ENCODE peak calls at places on chromosome 14, in five cellular contexts. B is GM12878; H is PC-9; R is CD4-positive, alpha-beta T cell; S is OCI-LY7. U is an unnamed sample.

GRCh38 chr14:51513933-51514332 is 137.8 kb upstream of the FRMD6 start:
- DNase-seq in R (no peak), S (no peak), B (no peak), H (no peak), U (no peak)

GRCh38 chr14:34461334-34462131 is 507 bp downstream of the SPTSSA start:
- DNase-seq in R (peak), H (peak), B (no peak), S (peak), U (no peak)

GRCh38 chr14:102906616-102907302 is 15.7 kb upstream of the AMN start:
- DNase-seq in H (no peak), S (no peak), R (no peak), B (no peak), U (no peak)

GRCh38 chr14:69093551-69094421 is 59.1 kb downstream of the DCAF5 start:
- DNase-seq in R (no peak), H (peak), B (no peak), S (no peak), U (no peak)

GRCh38 chr14:36747411-36748184 is 85.9 kb downstream of the PAX9 start:
- DNase-seq in H (no peak), S (peak), R (no peak), B (no peak), U (no peak)

GRCh38 chr14:55052259-55052930 is 948 bp downstream of the MAPK1IP1L start:
- DNase-seq in S (no peak), R (no peak), H (no peak), B (no peak), U (no peak)

GRCh38 chr14:69708586-69709169 is 58.3 kb upstream of the SRSF5 start:
- DNase-seq in S (peak), B (no peak), H (no peak), R (no peak), U (no peak)

GRCh38 chr14:21300892-21301291 is 21.0 kb downstream of the RPGRIP1 start:
- DNase-seq in B (no peak), H (no peak), R (peak), S (peak), U (no peak)

GRCh38 chr14:72513994-72514659 is 379.8 kb downstream of the DPF3 start:
- DNase-seq in B (no peak), S (peak), H (no peak), R (no peak), U (no peak)

GRCh38 chr14:34554540-34555250 is 15.2 kb upstream of the EAPP start:
- DNase-seq in H (no peak), S (peak), B (no peak), R (no peak), U (no peak)

GRCh38 chr14:60164717-60165546 is at the start of gene DHRS7:
- DNase-seq in R (peak), B (peak), S (peak), H (peak), U (no peak)

GRCh38 chr14:71403673-71404072 is 496.4 kb downstream of the PCNX1 start:
- DNase-seq in S (peak), H (no peak), R (no peak), B (peak), U (no peak)

GRCh38 chr14:98816718-98817117 is 455.3 kb downstream of the BCL11B start:
- DNase-seq in H (no peak), B (no peak), R (no peak), S (no peak), U (no peak)

GRCh38 chr14:75428230-75429104 is 645 bp downstream of the JDP2 start:
- DNase-seq in S (peak), B (no peak), R (no peak), H (no peak), U (no peak)
- H3K27ac ChIP-seq in S (peak), B (peak), R (no peak), H (no peak), U (no peak)

DNA sequence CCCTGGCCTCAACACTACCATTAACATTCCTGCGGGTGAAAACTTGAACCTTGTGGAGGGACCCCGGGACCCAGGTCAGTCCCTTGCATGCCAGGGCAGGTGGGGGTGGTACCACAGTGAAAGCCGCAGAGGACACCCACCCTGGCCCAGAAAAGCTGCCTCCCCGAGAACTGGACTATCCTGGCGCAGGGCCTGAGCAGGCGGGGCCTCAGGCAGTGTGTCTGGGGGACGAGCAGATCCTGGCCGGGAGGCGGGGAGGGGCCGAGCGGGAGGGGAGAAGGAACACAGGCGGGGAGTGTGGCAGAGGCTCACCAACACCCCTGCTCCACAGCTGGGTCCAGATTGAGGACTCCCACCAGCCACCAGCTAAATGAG is 10.0 kb downstream of the AHNAK2 start:
- DNase-seq in S (no peak), B (no peak), H (no peak), R (no peak), U (no peak)
- H3K27ac ChIP-seq in S (no peak), B (no peak), H (no peak), R (no peak), U (peak)

GRCh38 chr14:65335548-65335947 is 77.0 kb upstream of the FUT8 start:
- DNase-seq in S (no peak), H (no peak), B (no peak), R (no peak), U (no peak)

GRCh38 chr14:65333926-65334687 is 78.4 kb upstream of the FUT8 start:
- DNase-seq in B (no peak), S (peak), H (no peak), R (no peak), U (no peak)

GRCh38 chr14:65332141-65332871 is 80.2 kb upstream of the FUT8 start:
- DNase-seq in S (peak), B (no peak), R (no peak), H (peak), U (no peak)

GRCh38 chr14:65336191-65336591 is 76.3 kb upstream of the FUT8 start:
- DNase-seq in S (no peak), R (no peak), B (no peak), H (no peak), U (no peak)

DNA sequence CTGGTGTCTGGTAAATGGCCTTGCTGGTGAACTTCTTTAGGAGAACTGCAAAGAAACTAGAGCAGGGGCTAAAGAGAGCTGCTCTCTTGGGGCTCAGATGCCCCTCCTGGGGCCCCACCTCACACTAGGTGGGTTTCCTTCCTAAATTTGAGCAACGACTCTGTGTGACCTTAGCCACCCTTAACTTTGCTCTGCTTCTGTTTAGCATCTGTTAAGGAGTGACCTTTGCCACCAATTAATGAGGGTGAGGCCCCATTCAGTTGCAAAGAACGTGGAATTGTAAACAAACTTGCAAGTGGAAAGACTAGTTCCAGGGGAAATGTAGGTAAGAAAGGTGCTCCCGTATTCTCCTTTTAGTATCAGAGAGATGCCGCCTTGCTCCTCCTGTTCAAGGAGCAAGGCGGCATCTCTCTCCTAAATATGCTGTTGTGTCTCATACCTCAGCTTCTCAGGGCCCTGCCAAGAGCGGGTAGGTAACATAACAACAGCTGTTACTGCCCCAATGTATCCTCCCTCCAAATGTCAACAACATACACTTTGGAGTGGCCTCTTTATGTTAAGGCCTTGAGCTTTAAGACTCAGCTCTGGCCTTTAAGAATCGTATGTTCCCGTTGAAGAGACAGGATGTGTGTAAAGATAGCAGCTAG is 77.6 kb upstream of the FUT8 start:
- DNase-seq in R (no peak), B (no peak), H (peak), S (peak), U (no peak)
- H3K27ac ChIP-seq in R (no peak), B (no peak), H (peak), S (peak), U (no peak)

GRCh38 chr14:75341639-75342038 is 63.0 kb downstream of the FOS start:
- DNase-seq in B (no peak), S (no peak), H (no peak), R (no peak), U (no peak)
- H3K27ac ChIP-seq in B (no peak), S (no peak), H (no peak), R (no peak), U (no peak)

GRCh38 chr14:31567651-31568050 is 6.4 kb downstream of the NUBPL start:
- DNase-seq in H (no peak), R (no peak), S (no peak), B (no peak), U (no peak)
- H3K27ac ChIP-seq in H (no peak), R (no peak), S (no peak), B (no peak), U (peak)

DNA sequence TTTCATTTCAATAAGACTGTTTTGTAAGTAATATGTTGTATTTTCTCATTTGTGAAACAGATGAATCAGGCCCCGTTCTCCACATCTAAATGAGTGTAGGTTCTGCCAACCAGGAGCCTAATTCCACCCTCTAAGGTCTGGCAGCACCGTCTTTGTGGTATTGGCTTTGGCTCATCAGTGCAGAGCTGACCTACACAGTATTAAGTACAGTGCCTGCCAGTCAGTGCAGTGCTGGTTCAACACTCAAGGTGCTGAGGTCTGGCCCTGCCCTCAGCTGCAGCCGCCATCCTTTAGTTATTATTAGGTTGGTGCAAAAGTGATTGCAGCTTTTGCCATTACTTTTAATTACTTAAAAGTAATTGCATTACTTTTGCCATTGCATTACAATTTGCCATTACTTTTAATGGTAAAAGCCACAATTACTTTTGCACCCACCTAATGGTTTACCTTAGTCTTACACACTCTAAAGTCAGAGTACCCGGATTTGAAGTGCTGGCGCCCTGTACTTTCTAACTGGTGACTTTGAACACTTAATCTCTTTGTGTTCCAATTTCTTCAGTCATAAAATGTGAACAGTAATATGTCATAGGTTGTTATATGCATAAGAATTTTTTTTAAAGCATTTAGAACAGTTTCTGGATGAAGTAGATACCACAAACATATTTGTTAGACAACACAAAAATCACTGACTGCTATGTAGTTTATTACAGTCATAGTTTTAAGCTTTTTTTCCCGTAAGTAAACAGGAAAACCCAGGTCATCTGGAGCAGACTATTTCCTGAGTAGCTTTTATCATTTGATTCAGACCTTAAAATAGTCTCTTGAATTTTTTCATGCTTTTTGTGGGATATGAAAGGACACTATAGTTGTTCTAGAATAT is 99.5 kb downstream of the SYNE2 start:
- DNase-seq in H (no peak), B (no peak), R (no peak), S (no peak), U (no peak)
- H3K27ac ChIP-seq in H (no peak), B (no peak), R (no peak), S (no peak), U (no peak)